ENCODE peak calls at places on chromosomes 2 and 18, in eight cellular contexts. One of them, this sample, is unnamed.

GRCh38 chr2:84492571-84492970 is 23.7 kb upstream of the DNAH6 start:
- DNase-seq in nephron progenitor cell: no peak
- DNase-seq in fibroblast of pulmonary artery: no peak
- DNase-seq in colonic mucosa: no peak
- DNase-seq in foreskin fibroblast: no peak
- DNase-seq in right atrium auricular region: no peak
- DNase-seq in heart left ventricle: no peak
- DNase-seq in tibial artery: no peak
- DNase-seq in this sample: no peak

GRCh38 chr2:172179045-172179742 is 76.5 kb upstream of the DLX2 start:
- DNase-seq in foreskin fibroblast: no peak
- DNase-seq in fibroblast of pulmonary artery: no peak
- DNase-seq in tibial artery: no peak
- DNase-seq in nephron progenitor cell: no peak
- DNase-seq in colonic mucosa: peak
- DNase-seq in right atrium auricular region: no peak
- DNase-seq in heart left ventricle: no peak
- DNase-seq in this sample: no peak

GRCh38 chr18:29351171-29351570 is 1174.2 kb upstream of the CDH2 start:
- DNase-seq in colonic mucosa: no peak
- DNase-seq in fibroblast of pulmonary artery: no peak
- DNase-seq in tibial artery: no peak
- DNase-seq in right atrium auricular region: no peak
- DNase-seq in heart left ventricle: no peak
- DNase-seq in foreskin fibroblast: no peak
- DNase-seq in nephron progenitor cell: no peak
- DNase-seq in this sample: no peak

GRCh38 chr2:138244400-138245001 is 257.1 kb upstream of the SPOPL start:
- DNase-seq in foreskin fibroblast: peak
- DNase-seq in fibroblast of pulmonary artery: peak
- DNase-seq in heart left ventricle: no peak
- DNase-seq in right atrium auricular region: no peak
- DNase-seq in colonic mucosa: peak
- DNase-seq in nephron progenitor cell: no peak
- DNase-seq in tibial artery: peak
- DNase-seq in this sample: no peak

GRCh38 chr2:3209258-3209657 is 168.4 kb downstream of the EIPR1 start:
- DNase-seq in fibroblast of pulmonary artery: no peak
- DNase-seq in nephron progenitor cell: no peak
- DNase-seq in tibial artery: no peak
- DNase-seq in colonic mucosa: no peak
- DNase-seq in foreskin fibroblast: no peak
- DNase-seq in right atrium auricular region: no peak
- DNase-seq in heart left ventricle: no peak
- DNase-seq in this sample: no peak

GRCh38 chr18:48206887-48207286 is 202.3 kb downstream of the ZBTB7C start:
- DNase-seq in fibroblast of pulmonary artery: no peak
- DNase-seq in colonic mucosa: no peak
- DNase-seq in tibial artery: no peak
- DNase-seq in foreskin fibroblast: no peak
- DNase-seq in nephron progenitor cell: no peak
- DNase-seq in right atrium auricular region: no peak
- DNase-seq in heart left ventricle: no peak
- DNase-seq in this sample: no peak

GRCh38 chr18:76754381-76754780 is 68.0 kb upstream of the ZNF236 start:
- DNase-seq in colonic mucosa: no peak
- DNase-seq in foreskin fibroblast: no peak
- DNase-seq in fibroblast of pulmonary artery: no peak
- DNase-seq in nephron progenitor cell: no peak
- DNase-seq in heart left ventricle: no peak
- DNase-seq in tibial artery: no peak
- DNase-seq in right atrium auricular region: no peak
- DNase-seq in this sample: no peak

GRCh38 chr2:145344076-145344724 is 824.3 kb upstream of the ZEB2 start:
- DNase-seq in right atrium auricular region: no peak
- DNase-seq in tibial artery: no peak
- DNase-seq in colonic mucosa: no peak
- DNase-seq in fibroblast of pulmonary artery: peak
- DNase-seq in heart left ventricle: no peak
- DNase-seq in nephron progenitor cell: no peak
- DNase-seq in foreskin fibroblast: peak
- DNase-seq in this sample: no peak

GRCh38 chr2:241351640-241352031 is 4.4 kb upstream of the FARP2 start:
- DNase-seq in colonic mucosa: no peak
- DNase-seq in tibial artery: no peak
- DNase-seq in fibroblast of pulmonary artery: no peak
- DNase-seq in nephron progenitor cell: no peak
- DNase-seq in foreskin fibroblast: no peak
- DNase-seq in right atrium auricular region: no peak
- DNase-seq in heart left ventricle: no peak
- DNase-seq in this sample: no peak

GRCh38 chr2:10903861-10904210 is 7.9 kb upstream of the KCNF1 start:
- DNase-seq in foreskin fibroblast: no peak
- DNase-seq in fibroblast of pulmonary artery: no peak
- DNase-seq in tibial artery: no peak
- DNase-seq in right atrium auricular region: no peak
- DNase-seq in colonic mucosa: no peak
- DNase-seq in heart left ventricle: no peak
- DNase-seq in nephron progenitor cell: no peak
- DNase-seq in this sample: no peak

GRCh38 chr2:10721344-10722251 is at the start of gene ATP6V1C2:
- DNase-seq in foreskin fibroblast: no peak
- DNase-seq in heart left ventricle: no peak
- DNase-seq in right atrium auricular region: no peak
- DNase-seq in colonic mucosa: peak
- DNase-seq in fibroblast of pulmonary artery: no peak
- DNase-seq in nephron progenitor cell: peak
- DNase-seq in tibial artery: no peak
- DNase-seq in this sample: no peak

GRCh38 chr2:168114021-168114420 is 133.4 kb downstream of the STK39 start:
- DNase-seq in heart left ventricle: no peak
- DNase-seq in nephron progenitor cell: no peak
- DNase-seq in foreskin fibroblast: no peak
- DNase-seq in right atrium auricular region: no peak
- DNase-seq in tibial artery: no peak
- DNase-seq in colonic mucosa: no peak
- DNase-seq in fibroblast of pulmonary artery: peak
- DNase-seq in this sample: no peak

GRCh38 chr18:10705291-10705690 is 179.5 kb downstream of the NAPG start:
- DNase-seq in nephron progenitor cell: no peak
- DNase-seq in foreskin fibroblast: no peak
- DNase-seq in heart left ventricle: no peak
- DNase-seq in colonic mucosa: no peak
- DNase-seq in tibial artery: no peak
- DNase-seq in right atrium auricular region: no peak
- DNase-seq in fibroblast of pulmonary artery: no peak
- DNase-seq in this sample: no peak

GRCh38 chr2:181306785-181307184 is 150.4 kb upstream of the ITGA4 start:
- DNase-seq in right atrium auricular region: no peak
- DNase-seq in colonic mucosa: no peak
- DNase-seq in foreskin fibroblast: no peak
- DNase-seq in nephron progenitor cell: no peak
- DNase-seq in fibroblast of pulmonary artery: no peak
- DNase-seq in tibial artery: no peak
- DNase-seq in heart left ventricle: no peak
- DNase-seq in this sample: no peak

GRCh38 chr2:99200232-99200631 is 19.2 kb downstream of the MRPL30 start:
- DNase-seq in foreskin fibroblast: no peak
- DNase-seq in heart left ventricle: no peak
- DNase-seq in nephron progenitor cell: no peak
- DNase-seq in colonic mucosa: no peak
- DNase-seq in tibial artery: no peak
- DNase-seq in right atrium auricular region: no peak
- DNase-seq in fibroblast of pulmonary artery: no peak
- DNase-seq in this sample: no peak

GRCh38 chr2:99201959-99202678 is 21.1 kb downstream of the MRPL30 start:
- DNase-seq in heart left ventricle: no peak
- DNase-seq in tibial artery: no peak
- DNase-seq in nephron progenitor cell: no peak
- DNase-seq in colonic mucosa: no peak
- DNase-seq in right atrium auricular region: no peak
- DNase-seq in fibroblast of pulmonary artery: no peak
- DNase-seq in foreskin fibroblast: no peak
- DNase-seq in this sample: no peak

GRCh38 chr2:99198103-99198841 is 17.3 kb downstream of the MRPL30 start:
- DNase-seq in colonic mucosa: no peak
- DNase-seq in nephron progenitor cell: no peak
- DNase-seq in heart left ventricle: no peak
- DNase-seq in tibial artery: no peak
- DNase-seq in foreskin fibroblast: no peak
- DNase-seq in fibroblast of pulmonary artery: no peak
- DNase-seq in right atrium auricular region: no peak
- DNase-seq in this sample: no peak
- TF ChIP-seq CTCF in colonic mucosa: no peak
- TF ChIP-seq CTCF in nephron progenitor cell: no peak
- TF ChIP-seq CTCF in heart left ventricle: no peak
- TF ChIP-seq CTCF in tibial artery: no peak
- TF ChIP-seq CTCF in foreskin fibroblast: no peak
- TF ChIP-seq CTCF in fibroblast of pulmonary artery: no peak
- TF ChIP-seq CTCF in right atrium auricular region: no peak
- TF ChIP-seq CTCF in this sample: no peak

GRCh38 chr2:173290046-173290445 is 64.6 kb upstream of the CDCA7 start:
- DNase-seq in heart left ventricle: no peak
- DNase-seq in fibroblast of pulmonary artery: peak
- DNase-seq in foreskin fibroblast: no peak
- DNase-seq in tibial artery: no peak
- DNase-seq in colonic mucosa: no peak
- DNase-seq in nephron progenitor cell: no peak
- DNase-seq in right atrium auricular region: no peak
- DNase-seq in this sample: no peak

GRCh38 chr2:173288561-173288960 is 66.1 kb upstream of the CDCA7 start:
- DNase-seq in heart left ventricle: no peak
- DNase-seq in right atrium auricular region: no peak
- DNase-seq in fibroblast of pulmonary artery: peak
- DNase-seq in tibial artery: no peak
- DNase-seq in colonic mucosa: no peak
- DNase-seq in foreskin fibroblast: peak
- DNase-seq in nephron progenitor cell: no peak
- DNase-seq in this sample: no peak

GRCh38 chr2:173287594-173287993 is 67.1 kb upstream of the CDCA7 start:
- DNase-seq in colonic mucosa: peak
- DNase-seq in nephron progenitor cell: no peak
- DNase-seq in foreskin fibroblast: no peak
- DNase-seq in tibial artery: no peak
- DNase-seq in heart left ventricle: no peak
- DNase-seq in fibroblast of pulmonary artery: no peak
- DNase-seq in right atrium auricular region: no peak
- DNase-seq in this sample: no peak

GRCh38 chr2:173282795-173283545 is 71.7 kb upstream of the CDCA7 start:
- DNase-seq in heart left ventricle: no peak
- DNase-seq in fibroblast of pulmonary artery: no peak
- DNase-seq in foreskin fibroblast: no peak
- DNase-seq in nephron progenitor cell: no peak
- DNase-seq in tibial artery: no peak
- DNase-seq in colonic mucosa: no peak
- DNase-seq in right atrium auricular region: no peak
- DNase-seq in this sample: no peak

DNA sequence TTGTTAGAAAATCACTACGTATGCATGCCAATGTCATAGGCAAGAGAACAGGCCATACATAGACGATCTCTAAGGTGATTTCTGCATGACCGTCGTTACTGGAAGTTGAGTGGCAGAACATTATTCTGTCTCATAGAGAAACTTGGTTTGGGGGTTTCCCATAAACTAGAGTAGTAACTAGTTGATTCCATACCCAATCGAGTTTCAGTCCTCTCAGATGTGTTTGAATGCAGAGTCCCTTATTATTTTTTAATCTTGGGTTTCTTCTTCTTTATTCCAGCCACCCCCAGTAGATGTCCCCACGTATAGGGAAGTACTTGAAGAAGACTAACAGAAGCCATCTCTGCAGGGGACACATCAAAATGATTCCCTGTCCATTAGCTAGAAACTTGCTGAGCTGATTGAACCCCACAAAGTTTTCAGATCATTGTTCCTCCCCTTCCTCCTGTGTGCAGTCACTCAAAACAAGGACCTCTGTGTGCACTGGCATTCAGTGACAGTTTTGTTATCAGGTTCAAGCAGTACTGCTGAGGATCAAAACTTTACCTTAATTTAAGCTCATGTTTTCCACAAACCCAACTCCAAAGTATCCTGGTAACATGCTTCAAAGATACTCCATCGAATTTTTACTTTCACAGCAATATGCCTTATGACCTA is 68.4 kb upstream of the CDCA7 start:
- DNase-seq in foreskin fibroblast: no peak
- DNase-seq in colonic mucosa: no peak
- DNase-seq in fibroblast of pulmonary artery: no peak
- DNase-seq in tibial artery: no peak
- DNase-seq in nephron progenitor cell: no peak
- DNase-seq in right atrium auricular region: no peak
- DNase-seq in heart left ventricle: no peak
- DNase-seq in this sample: no peak
- TF ChIP-seq CTCF in foreskin fibroblast: no peak
- TF ChIP-seq CTCF in colonic mucosa: no peak
- TF ChIP-seq CTCF in fibroblast of pulmonary artery: no peak
- TF ChIP-seq CTCF in tibial artery: no peak
- TF ChIP-seq CTCF in nephron progenitor cell: no peak
- TF ChIP-seq CTCF in right atrium auricular region: no peak
- TF ChIP-seq CTCF in heart left ventricle: no peak
- TF ChIP-seq CTCF in this sample: no peak

GRCh38 chr18:49858309-49859005 is 45.1 kb upstream of the ACAA2 start:
- DNase-seq in tibial artery: no peak
- DNase-seq in nephron progenitor cell: peak
- DNase-seq in right atrium auricular region: peak
- DNase-seq in fibroblast of pulmonary artery: peak
- DNase-seq in foreskin fibroblast: peak
- DNase-seq in colonic mucosa: peak
- DNase-seq in heart left ventricle: peak
- DNase-seq in this sample: no peak

GRCh38 chr18:49856531-49856930 is 43.2 kb upstream of the ACAA2 start:
- DNase-seq in right atrium auricular region: no peak
- DNase-seq in heart left ventricle: no peak
- DNase-seq in colonic mucosa: no peak
- DNase-seq in tibial artery: no peak
- DNase-seq in foreskin fibroblast: no peak
- DNase-seq in fibroblast of pulmonary artery: no peak
- DNase-seq in nephron progenitor cell: no peak
- DNase-seq in this sample: no peak

GRCh38 chr18:49859006-49859359 is 45.6 kb upstream of the ACAA2 start:
- DNase-seq in heart left ventricle: no peak
- DNase-seq in tibial artery: no peak
- DNase-seq in fibroblast of pulmonary artery: no peak
- DNase-seq in foreskin fibroblast: no peak
- DNase-seq in right atrium auricular region: no peak
- DNase-seq in nephron progenitor cell: no peak
- DNase-seq in colonic mucosa: peak
- DNase-seq in this sample: no peak

GRCh38 chr18:49855711-49856110 is 42.4 kb upstream of the ACAA2 start:
- DNase-seq in fibroblast of pulmonary artery: no peak
- DNase-seq in right atrium auricular region: no peak
- DNase-seq in tibial artery: no peak
- DNase-seq in heart left ventricle: no peak
- DNase-seq in nephron progenitor cell: no peak
- DNase-seq in colonic mucosa: no peak
- DNase-seq in foreskin fibroblast: no peak
- DNase-seq in this sample: no peak

GRCh38 chr18:49857708-49858107 is 44.4 kb upstream of the ACAA2 start:
- DNase-seq in foreskin fibroblast: no peak
- DNase-seq in heart left ventricle: no peak
- DNase-seq in right atrium auricular region: no peak
- DNase-seq in fibroblast of pulmonary artery: peak
- DNase-seq in tibial artery: no peak
- DNase-seq in nephron progenitor cell: no peak
- DNase-seq in colonic mucosa: no peak
- DNase-seq in this sample: no peak
- TF ChIP-seq CTCF in foreskin fibroblast: peak
- TF ChIP-seq CTCF in heart left ventricle: no peak
- TF ChIP-seq CTCF in right atrium auricular region: no peak
- TF ChIP-seq CTCF in fibroblast of pulmonary artery: peak
- TF ChIP-seq CTCF in tibial artery: no peak
- TF ChIP-seq CTCF in nephron progenitor cell: no peak
- TF ChIP-seq CTCF in colonic mucosa: no peak
- TF ChIP-seq CTCF in this sample: no peak

GRCh38 chr2:224807153-224807964 is 91.2 kb upstream of the CCDC195 start:
- DNase-seq in colonic mucosa: no peak
- DNase-seq in nephron progenitor cell: no peak
- DNase-seq in foreskin fibroblast: no peak
- DNase-seq in fibroblast of pulmonary artery: no peak
- DNase-seq in tibial artery: no peak
- DNase-seq in right atrium auricular region: no peak
- DNase-seq in heart left ventricle: no peak
- DNase-seq in this sample: no peak
- TF ChIP-seq CTCF in colonic mucosa: no peak
- TF ChIP-seq CTCF in nephron progenitor cell: no peak
- TF ChIP-seq CTCF in foreskin fibroblast: no peak
- TF ChIP-seq CTCF in fibroblast of pulmonary artery: peak
- TF ChIP-seq CTCF in tibial artery: no peak
- TF ChIP-seq CTCF in right atrium auricular region: peak
- TF ChIP-seq CTCF in heart left ventricle: no peak
- TF ChIP-seq CTCF in this sample: peak